ENCODE peak calls at places on chromosomes 6 and 20, in four cellular contexts. I is colonic mucosa, L is ascending aorta, X is ovary. A is an unnamed sample. For H3K4me1 and H3K36me3, the result is how much of the 10 kb centered on the place peaks cover.

GRCh38 chr6:46017726-46018125 is 2.1 kb upstream of the CLIC5 start:
- DNase-seq in I (no peak), L (no peak), X (no peak), A (no peak)

GRCh38 chr6:34486106-34486740 is 20.3 kb downstream of the PACSIN1 start:
- DNase-seq in I (no peak), L (no peak), X (no peak), A (no peak)

GRCh38 chr6:45430590-45431202 is 53.0 kb upstream of the SUPT3H start:
- DNase-seq in I (no peak), L (no peak), X (no peak), A (no peak)

GRCh38 chr6:56144538-56145324 is 102.6 kb downstream of the COL21A1 start:
- DNase-seq in I (no peak), L (no peak), X (no peak), A (no peak)

GRCh38 chr6:155219858-155220301 is 43.9 kb upstream of the CLDN20 start:
- DNase-seq in I (no peak), L (no peak), X (no peak), A (no peak)

GRCh38 chr6:9116026-9116425 is 680.7 kb upstream of the SLC35B3 start:
- DNase-seq in I (no peak), L (no peak), X (no peak), A (no peak)

GRCh38 chr20:1734269-1734858 is 76.8 kb upstream of the SIRPG start:
- DNase-seq in I (no peak), L (no peak), X (no peak), A (no peak)

GRCh38 chr6:154629127-154629526 is 104.1 kb upstream of the SCAF8 start:
- DNase-seq in I (no peak), L (no peak), X (no peak), A (no peak)

GRCh38 chr20:3044336-3044965 is 1.0 kb downstream of the GNRH2 start:
- DNase-seq in I (no peak), L (no peak), X (peak), A (no peak)

GRCh38 chr20:62891111-62891510 is 29.5 kb upstream of the TCFL5 start:
- DNase-seq in I (no peak), L (no peak), X (no peak), A (no peak)

GRCh38 chr6:111711476-111711875 is 105.8 kb upstream of the TRAF3IP2 start:
- DNase-seq in I (peak), L (peak), X (peak), A (peak)

GRCh38 chr6:46204880-46205650 is 34.3 kb upstream of the ENPP5 start:
- DNase-seq in I (no peak), L (no peak), X (no peak), A (no peak)

GRCh38 chr20:37315293-37316110 is 26.0 kb downstream of the MANBAL start:
- DNase-seq in I (no peak), L (peak), X (peak), A (peak)

GRCh38 chr20:346640-347316 is at the start of gene NRSN2:
- DNase-seq in I (peak), L (peak), X (peak), A (peak)

GRCh38 chr6:133298801-133299200 is 57.6 kb downstream of the EYA4 start:
- DNase-seq in I (no peak), L (no peak), X (no peak), A (no peak)
- H3K4me1 ChIP-seq in I (under half), L (under half), X (under half), A (under half)

DNA sequence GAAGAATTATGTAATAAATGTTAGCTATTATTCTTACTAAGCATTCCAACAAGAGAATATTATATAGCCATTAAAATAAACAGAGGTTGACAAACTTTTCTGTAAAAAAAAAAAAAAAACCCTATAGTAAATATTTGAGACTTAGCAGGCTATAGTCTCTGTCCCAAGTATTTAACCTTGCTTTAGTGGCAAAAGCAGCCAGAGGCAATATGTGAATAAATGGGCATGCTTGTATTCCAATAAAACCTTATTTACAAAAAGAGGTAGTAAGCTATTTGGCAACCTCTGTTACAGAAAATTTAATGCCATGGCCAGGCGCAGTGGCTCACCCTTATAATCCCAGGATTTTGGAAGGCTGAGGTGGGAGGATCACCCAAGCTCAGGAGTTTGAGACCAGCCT is 14.6 kb downstream of the CDK5RAP1 start:
- DNase-seq in I (no peak), L (peak), X (no peak), A (no peak)
- H3K36me3 ChIP-seq in I (under half), L (half or more), X (under half), A (under half)

DNA sequence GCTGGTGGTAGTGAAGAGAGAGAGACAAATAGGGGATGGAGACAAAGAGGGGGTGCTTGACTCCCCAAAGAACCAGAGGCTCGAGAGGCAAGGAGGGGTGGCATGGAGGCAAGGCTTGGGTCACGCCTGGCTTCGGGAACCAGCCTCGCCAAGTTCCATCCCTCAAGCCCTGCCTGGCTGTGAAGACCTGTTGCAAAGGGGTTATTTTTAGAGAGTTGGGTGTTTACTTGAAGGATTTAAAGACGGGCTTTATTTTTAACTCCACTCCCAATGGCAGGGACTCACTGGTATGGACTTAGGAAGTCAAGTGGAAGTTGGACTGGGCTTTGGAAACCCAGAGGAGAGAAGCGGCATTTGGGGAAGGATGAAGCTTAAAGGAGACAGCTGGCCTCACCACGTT is 43.1 kb downstream of the JPH2 start:
- DNase-seq in I (no peak), L (no peak), X (no peak), A (no peak)
- H3K4me1 ChIP-seq in I (under half), L (under half), X (under half), A (under half)

DNA sequence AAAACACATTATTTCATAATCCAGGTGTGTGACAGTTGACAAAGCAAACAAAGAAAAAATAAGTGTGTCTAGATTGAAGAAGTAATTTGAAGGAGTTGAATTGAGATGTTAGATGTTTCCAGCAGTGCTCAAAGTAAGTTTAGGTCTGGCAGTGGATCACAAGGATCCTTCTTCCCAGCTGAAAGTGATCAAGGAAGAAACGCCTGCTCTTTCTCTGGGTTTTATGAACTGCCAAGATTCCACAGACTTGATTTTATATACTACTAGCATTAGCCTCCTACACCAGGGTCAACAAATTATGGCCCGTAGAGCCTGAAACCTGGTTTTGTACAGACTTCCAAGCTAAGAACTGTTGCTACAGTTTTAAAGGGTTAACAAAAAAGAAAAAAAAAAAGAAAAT is 30.3 kb downstream of the STX7 start:
- DNase-seq in I (no peak), L (no peak), X (no peak), A (no peak)
- H3K36me3 ChIP-seq in I (under half), L (under half), X (under half), A (under half)